ENCODE peak calls at places on chromosomes 2 and 18, in ten cellular contexts. One of them, this sample, is unnamed.

GRCh38 chr2:51534176-51534575 is 502.2 kb upstream of the NRXN1 start:
- DNase-seq in T-helper 9 cell: no peak
- DNase-seq in mucosa of gallbladder: no peak
- DNase-seq in HCT116: no peak
- DNase-seq in endothelial cell: no peak
- DNase-seq in DMS153: no peak
- DNase-seq in HFFc6: no peak
- DNase-seq in stimulated activated CD8-positive, alpha-beta memory T cell treated with anti-CD3 and anti-CD28 coated beads, Interleukin-4, amount 100 ng/mL, for 4 hours: no peak
- DNase-seq in uterus: no peak
- DNase-seq in neural progenitor cell: no peak
- DNase-seq in this sample: no peak

GRCh38 chr2:218895326-218895725 is 14.7 kb downstream of the WNT10A start:
- DNase-seq in T-helper 9 cell: no peak
- DNase-seq in mucosa of gallbladder: no peak
- DNase-seq in HCT116: no peak
- DNase-seq in endothelial cell: no peak
- DNase-seq in DMS153: no peak
- DNase-seq in HFFc6: no peak
- DNase-seq in stimulated activated CD8-positive, alpha-beta memory T cell treated with anti-CD3 and anti-CD28 coated beads, Interleukin-4, amount 100 ng/mL, for 4 hours: no peak
- DNase-seq in uterus: no peak
- DNase-seq in neural progenitor cell: no peak
- DNase-seq in this sample: no peak

GRCh38 chr18:70415823-70416488 is 127.1 kb downstream of the SOCS6 start:
- DNase-seq in T-helper 9 cell: no peak
- DNase-seq in mucosa of gallbladder: no peak
- DNase-seq in HCT116: peak; percentile 64
- DNase-seq in endothelial cell: no peak
- DNase-seq in DMS153: no peak
- DNase-seq in HFFc6: no peak
- DNase-seq in stimulated activated CD8-positive, alpha-beta memory T cell treated with anti-CD3 and anti-CD28 coated beads, Interleukin-4, amount 100 ng/mL, for 4 hours: no peak
- DNase-seq in uterus: no peak
- DNase-seq in neural progenitor cell: no peak
- DNase-seq in this sample: no peak

GRCh38 chr2:29920631-29921559 is 491 bp downstream of the ALK start:
- DNase-seq in T-helper 9 cell: no peak
- DNase-seq in mucosa of gallbladder: no peak
- DNase-seq in HCT116: no peak
- DNase-seq in endothelial cell: peak; percentile 37
- DNase-seq in DMS153: no peak
- DNase-seq in HFFc6: no peak
- DNase-seq in stimulated activated CD8-positive, alpha-beta memory T cell treated with anti-CD3 and anti-CD28 coated beads, Interleukin-4, amount 100 ng/mL, for 4 hours: no peak
- DNase-seq in uterus: no peak
- DNase-seq in neural progenitor cell: peak; percentile 37
- DNase-seq in this sample: peak; percentile 18

GRCh38 chr2:26590439-26590838 is 50.7 kb downstream of the CIB4 start:
- DNase-seq in T-helper 9 cell: no peak
- DNase-seq in mucosa of gallbladder: no peak
- DNase-seq in HCT116: no peak
- DNase-seq in endothelial cell: no peak
- DNase-seq in DMS153: no peak
- DNase-seq in HFFc6: no peak
- DNase-seq in stimulated activated CD8-positive, alpha-beta memory T cell treated with anti-CD3 and anti-CD28 coated beads, Interleukin-4, amount 100 ng/mL, for 4 hours: no peak
- DNase-seq in uterus: no peak
- DNase-seq in neural progenitor cell: no peak
- DNase-seq in this sample: no peak

GRCh38 chr18:3305933-3306332 is 44.0 kb downstream of the MYL12B start:
- DNase-seq in T-helper 9 cell: peak; percentile 3
- DNase-seq in mucosa of gallbladder: no peak
- DNase-seq in HCT116: no peak
- DNase-seq in endothelial cell: no peak
- DNase-seq in DMS153: no peak
- DNase-seq in HFFc6: no peak
- DNase-seq in stimulated activated CD8-positive, alpha-beta memory T cell treated with anti-CD3 and anti-CD28 coated beads, Interleukin-4, amount 100 ng/mL, for 4 hours: no peak
- DNase-seq in uterus: no peak
- DNase-seq in neural progenitor cell: no peak
- DNase-seq in this sample: peak; percentile 77

GRCh38 chr18:56721491-56721890 is 70.3 kb downstream of the WDR7 start:
- DNase-seq in T-helper 9 cell: no peak
- DNase-seq in mucosa of gallbladder: no peak
- DNase-seq in HCT116: no peak
- DNase-seq in endothelial cell: no peak
- DNase-seq in DMS153: no peak
- DNase-seq in HFFc6: no peak
- DNase-seq in stimulated activated CD8-positive, alpha-beta memory T cell treated with anti-CD3 and anti-CD28 coated beads, Interleukin-4, amount 100 ng/mL, for 4 hours: no peak
- DNase-seq in uterus: no peak
- DNase-seq in neural progenitor cell: no peak
- DNase-seq in this sample: no peak

GRCh38 chr2:221025397-221025796 is 546.7 kb downstream of the EPHA4 start:
- DNase-seq in T-helper 9 cell: no peak
- DNase-seq in mucosa of gallbladder: no peak
- DNase-seq in HCT116: no peak
- DNase-seq in endothelial cell: no peak
- DNase-seq in DMS153: no peak
- DNase-seq in HFFc6: no peak
- DNase-seq in stimulated activated CD8-positive, alpha-beta memory T cell treated with anti-CD3 and anti-CD28 coated beads, Interleukin-4, amount 100 ng/mL, for 4 hours: no peak
- DNase-seq in uterus: no peak
- DNase-seq in neural progenitor cell: no peak
- DNase-seq in this sample: no peak

GRCh38 chr2:46803911-46804670 is 111.5 kb downstream of the MCFD2 start:
- DNase-seq in T-helper 9 cell: no peak
- DNase-seq in mucosa of gallbladder: peak; percentile 4
- DNase-seq in HCT116: peak; percentile 68
- DNase-seq in endothelial cell: no peak
- DNase-seq in DMS153: no peak
- DNase-seq in HFFc6: peak; percentile 90
- DNase-seq in stimulated activated CD8-positive, alpha-beta memory T cell treated with anti-CD3 and anti-CD28 coated beads, Interleukin-4, amount 100 ng/mL, for 4 hours: no peak
- DNase-seq in uterus: no peak
- DNase-seq in neural progenitor cell: no peak
- DNase-seq in this sample: no peak

GRCh38 chr2:232139786-232140562 is 178.5 kb downstream of the DIS3L2 start:
- DNase-seq in T-helper 9 cell: no peak
- DNase-seq in mucosa of gallbladder: no peak
- DNase-seq in HCT116: no peak
- DNase-seq in endothelial cell: no peak
- DNase-seq in DMS153: no peak
- DNase-seq in HFFc6: no peak
- DNase-seq in stimulated activated CD8-positive, alpha-beta memory T cell treated with anti-CD3 and anti-CD28 coated beads, Interleukin-4, amount 100 ng/mL, for 4 hours: no peak
- DNase-seq in uterus: no peak
- DNase-seq in neural progenitor cell: no peak
- DNase-seq in this sample: no peak

GRCh38 chr18:59733411-59733810 is 36.2 kb upstream of the CCBE1 start:
- DNase-seq in T-helper 9 cell: no peak
- DNase-seq in mucosa of gallbladder: no peak
- DNase-seq in HCT116: no peak
- DNase-seq in endothelial cell: no peak
- DNase-seq in DMS153: no peak
- DNase-seq in HFFc6: peak; percentile 48
- DNase-seq in stimulated activated CD8-positive, alpha-beta memory T cell treated with anti-CD3 and anti-CD28 coated beads, Interleukin-4, amount 100 ng/mL, for 4 hours: no peak
- DNase-seq in uterus: no peak
- DNase-seq in neural progenitor cell: no peak
- DNase-seq in this sample: no peak

This sample was measured in adrenal gland.